ENCODE peak calls at places on chromosomes 6 and 20, in nine cellular contexts. One of them, this sample, is unnamed.

GRCh38 chr6:45832063-45832462 is 183.6 kb downstream of the CLIC5 start:
- DNase-seq in left ventricle myocardium inferior: no peak
- DNase-seq in fibroblast of lung: no peak
- DNase-seq in transverse colon: no peak
- DNase-seq in brain microvascular endothelial cell: no peak
- DNase-seq in astrocyte of the spinal cord: no peak
- DNase-seq in endothelial cell of umbilical vein: no peak
- DNase-seq in dorsolateral prefrontal cortex: no peak
- DNase-seq in WTC11: no peak
- DNase-seq in this sample: no peak

GRCh38 chr20:22719250-22719649 is 134.9 kb upstream of the FOXA2 start:
- DNase-seq in dorsolateral prefrontal cortex: no peak
- DNase-seq in brain microvascular endothelial cell: no peak
- DNase-seq in astrocyte of the spinal cord: no peak
- DNase-seq in fibroblast of lung: no peak
- DNase-seq in endothelial cell of umbilical vein: no peak
- DNase-seq in WTC11: no peak
- DNase-seq in left ventricle myocardium inferior: peak
- DNase-seq in transverse colon: peak
- DNase-seq in this sample: no peak

GRCh38 chr6:149627672-149628071 is 20.8 kb downstream of the KATNA1 start:
- DNase-seq in fibroblast of lung: no peak
- DNase-seq in transverse colon: no peak
- DNase-seq in left ventricle myocardium inferior: no peak
- DNase-seq in WTC11: no peak
- DNase-seq in astrocyte of the spinal cord: no peak
- DNase-seq in brain microvascular endothelial cell: no peak
- DNase-seq in endothelial cell of umbilical vein: no peak
- DNase-seq in dorsolateral prefrontal cortex: no peak
- DNase-seq in this sample: no peak

GRCh38 chr6:37381579-37381978 is 27.8 kb downstream of the RNF8 start:
- DNase-seq in dorsolateral prefrontal cortex: no peak
- DNase-seq in WTC11: peak
- DNase-seq in left ventricle myocardium inferior: no peak
- DNase-seq in transverse colon: peak
- DNase-seq in fibroblast of lung: peak
- DNase-seq in brain microvascular endothelial cell: peak
- DNase-seq in astrocyte of the spinal cord: peak
- DNase-seq in endothelial cell of umbilical vein: peak
- DNase-seq in this sample: no peak

GRCh38 chr6:152292595-152292994 is 344.6 kb downstream of the SYNE1 start:
- DNase-seq in fibroblast of lung: no peak
- DNase-seq in dorsolateral prefrontal cortex: no peak
- DNase-seq in brain microvascular endothelial cell: no peak
- DNase-seq in WTC11: no peak
- DNase-seq in left ventricle myocardium inferior: no peak
- DNase-seq in endothelial cell of umbilical vein: no peak
- DNase-seq in transverse colon: no peak
- DNase-seq in astrocyte of the spinal cord: no peak
- DNase-seq in this sample: no peak

GRCh38 chr6:111573118-111573883 is 32.4 kb downstream of the TRAF3IP2 start:
- DNase-seq in astrocyte of the spinal cord: peak
- DNase-seq in WTC11: no peak
- DNase-seq in brain microvascular endothelial cell: peak
- DNase-seq in left ventricle myocardium inferior: no peak
- DNase-seq in endothelial cell of umbilical vein: no peak
- DNase-seq in fibroblast of lung: peak
- DNase-seq in dorsolateral prefrontal cortex: no peak
- DNase-seq in transverse colon: no peak
- DNase-seq in this sample: peak

GRCh38 chr6:44630125-44631028 is 242.9 kb downstream of the CDC5L start:
- DNase-seq in brain microvascular endothelial cell: peak
- DNase-seq in fibroblast of lung: peak
- DNase-seq in left ventricle myocardium inferior: peak
- DNase-seq in endothelial cell of umbilical vein: peak
- DNase-seq in transverse colon: peak
- DNase-seq in dorsolateral prefrontal cortex: no peak
- DNase-seq in WTC11: peak
- DNase-seq in astrocyte of the spinal cord: peak
- DNase-seq in this sample: no peak

GRCh38 chr6:133818320-133818719 is 70.6 kb upstream of the TCF21 start:
- DNase-seq in dorsolateral prefrontal cortex: no peak
- DNase-seq in left ventricle myocardium inferior: no peak
- DNase-seq in transverse colon: no peak
- DNase-seq in fibroblast of lung: no peak
- DNase-seq in endothelial cell of umbilical vein: no peak
- DNase-seq in WTC11: no peak
- DNase-seq in brain microvascular endothelial cell: no peak
- DNase-seq in astrocyte of the spinal cord: no peak
- DNase-seq in this sample: no peak

GRCh38 chr20:6882911-6883310 is 115.4 kb downstream of the BMP2 start:
- DNase-seq in endothelial cell of umbilical vein: no peak
- DNase-seq in dorsolateral prefrontal cortex: no peak
- DNase-seq in left ventricle myocardium inferior: no peak
- DNase-seq in astrocyte of the spinal cord: peak
- DNase-seq in transverse colon: no peak
- DNase-seq in WTC11: no peak
- DNase-seq in brain microvascular endothelial cell: no peak
- DNase-seq in fibroblast of lung: no peak
- DNase-seq in this sample: no peak

GRCh38 chr20:3658019-3658707 is 5.0 kb downstream of the GFRA4 start:
- DNase-seq in astrocyte of the spinal cord: no peak
- DNase-seq in transverse colon: no peak
- DNase-seq in dorsolateral prefrontal cortex: no peak
- DNase-seq in left ventricle myocardium inferior: no peak
- DNase-seq in fibroblast of lung: no peak
- DNase-seq in WTC11: no peak
- DNase-seq in endothelial cell of umbilical vein: no peak
- DNase-seq in brain microvascular endothelial cell: no peak
- DNase-seq in this sample: peak

GRCh38 chr6:22582806-22583205 is 13.4 kb downstream of the HDGFL1 start:
- DNase-seq in dorsolateral prefrontal cortex: no peak
- DNase-seq in fibroblast of lung: peak
- DNase-seq in astrocyte of the spinal cord: no peak
- DNase-seq in left ventricle myocardium inferior: no peak
- DNase-seq in endothelial cell of umbilical vein: no peak
- DNase-seq in WTC11: no peak
- DNase-seq in transverse colon: no peak
- DNase-seq in brain microvascular endothelial cell: no peak
- DNase-seq in this sample: no peak

GRCh38 chr6:105753184-105754097 is 332.7 kb upstream of the PRDM1 start:
- DNase-seq in endothelial cell of umbilical vein: no peak
- DNase-seq in fibroblast of lung: peak
- DNase-seq in dorsolateral prefrontal cortex: no peak
- DNase-seq in WTC11: no peak
- DNase-seq in left ventricle myocardium inferior: no peak
- DNase-seq in brain microvascular endothelial cell: no peak
- DNase-seq in transverse colon: peak
- DNase-seq in astrocyte of the spinal cord: peak
- DNase-seq in this sample: no peak

GRCh38 chr20:26347396-26347795 is 650.7 kb upstream of the ZNF337 start:
- DNase-seq in WTC11: no peak
- DNase-seq in transverse colon: no peak
- DNase-seq in astrocyte of the spinal cord: no peak
- DNase-seq in endothelial cell of umbilical vein: no peak
- DNase-seq in dorsolateral prefrontal cortex: no peak
- DNase-seq in left ventricle myocardium inferior: no peak
- DNase-seq in fibroblast of lung: no peak
- DNase-seq in brain microvascular endothelial cell: no peak
- DNase-seq in this sample: no peak

GRCh38 chr20:23245553-23246128 is 105.0 kb upstream of the NXT1 start:
- DNase-seq in fibroblast of lung: peak
- DNase-seq in dorsolateral prefrontal cortex: no peak
- DNase-seq in endothelial cell of umbilical vein: peak
- DNase-seq in left ventricle myocardium inferior: peak
- DNase-seq in astrocyte of the spinal cord: peak
- DNase-seq in WTC11: peak
- DNase-seq in brain microvascular endothelial cell: no peak
- DNase-seq in transverse colon: peak
- DNase-seq in this sample: no peak

GRCh38 chr6:135182993-135183531 is 2.0 kb downstream of the MYB start:
- DNase-seq in astrocyte of the spinal cord: no peak
- DNase-seq in fibroblast of lung: no peak
- DNase-seq in WTC11: peak
- DNase-seq in transverse colon: peak
- DNase-seq in endothelial cell of umbilical vein: no peak
- DNase-seq in left ventricle myocardium inferior: no peak
- DNase-seq in dorsolateral prefrontal cortex: no peak
- DNase-seq in brain microvascular endothelial cell: no peak
- DNase-seq in this sample: no peak

GRCh38 chr20:29689411-29690225 is 1567.8 kb upstream of the DEFB115 start:
- DNase-seq in dorsolateral prefrontal cortex: no peak
- DNase-seq in left ventricle myocardium inferior: peak
- DNase-seq in brain microvascular endothelial cell: no peak
- DNase-seq in endothelial cell of umbilical vein: no peak
- DNase-seq in transverse colon: no peak
- DNase-seq in fibroblast of lung: no peak
- DNase-seq in WTC11: no peak
- DNase-seq in astrocyte of the spinal cord: no peak
- DNase-seq in this sample: peak
- TF ChIP-seq CTCF in dorsolateral prefrontal cortex: no peak
- TF ChIP-seq CTCF in left ventricle myocardium inferior: no peak
- TF ChIP-seq CTCF in brain microvascular endothelial cell: no peak
- TF ChIP-seq CTCF in endothelial cell of umbilical vein: no peak
- TF ChIP-seq CTCF in transverse colon: no peak
- TF ChIP-seq CTCF in fibroblast of lung: no peak
- TF ChIP-seq CTCF in WTC11: no peak
- TF ChIP-seq CTCF in astrocyte of the spinal cord: no peak
- TF ChIP-seq CTCF in this sample: no peak

GRCh38 chr6:12291785-12292604 is 1.8 kb downstream of the EDN1 start:
- DNase-seq in endothelial cell of umbilical vein: no peak
- DNase-seq in left ventricle myocardium inferior: no peak
- DNase-seq in transverse colon: peak
- DNase-seq in brain microvascular endothelial cell: no peak
- DNase-seq in dorsolateral prefrontal cortex: no peak
- DNase-seq in fibroblast of lung: no peak
- DNase-seq in astrocyte of the spinal cord: peak
- DNase-seq in WTC11: peak
- DNase-seq in this sample: no peak
- TF ChIP-seq CTCF in endothelial cell of umbilical vein: no peak
- TF ChIP-seq CTCF in left ventricle myocardium inferior: peak
- TF ChIP-seq CTCF in transverse colon: peak
- TF ChIP-seq CTCF in brain microvascular endothelial cell: peak
- TF ChIP-seq CTCF in dorsolateral prefrontal cortex: no peak
- TF ChIP-seq CTCF in fibroblast of lung: peak
- TF ChIP-seq CTCF in astrocyte of the spinal cord: peak
- TF ChIP-seq CTCF in WTC11: no peak
- TF ChIP-seq CTCF in this sample: no peak

GRCh38 chr6:56497691-56498090 is 145.0 kb downstream of the DST start:
- DNase-seq in fibroblast of lung: no peak
- DNase-seq in WTC11: no peak
- DNase-seq in endothelial cell of umbilical vein: peak
- DNase-seq in transverse colon: no peak
- DNase-seq in brain microvascular endothelial cell: no peak
- DNase-seq in astrocyte of the spinal cord: no peak
- DNase-seq in left ventricle myocardium inferior: no peak
- DNase-seq in dorsolateral prefrontal cortex: no peak
- DNase-seq in this sample: no peak
- TF ChIP-seq CTCF in fibroblast of lung: no peak
- TF ChIP-seq CTCF in WTC11: no peak
- TF ChIP-seq CTCF in endothelial cell of umbilical vein: no peak
- TF ChIP-seq CTCF in transverse colon: no peak
- TF ChIP-seq CTCF in brain microvascular endothelial cell: no peak
- TF ChIP-seq CTCF in astrocyte of the spinal cord: no peak
- TF ChIP-seq CTCF in left ventricle myocardium inferior: no peak
- TF ChIP-seq CTCF in dorsolateral prefrontal cortex: no peak
- TF ChIP-seq CTCF in this sample: no peak

GRCh38 chr20:49821381-49821780 is 8.8 kb downstream of the SLC9A8 start:
- DNase-seq in left ventricle myocardium inferior: no peak
- DNase-seq in fibroblast of lung: no peak
- DNase-seq in endothelial cell of umbilical vein: no peak
- DNase-seq in WTC11: no peak
- DNase-seq in brain microvascular endothelial cell: no peak
- DNase-seq in transverse colon: no peak
- DNase-seq in dorsolateral prefrontal cortex: no peak
- DNase-seq in astrocyte of the spinal cord: no peak
- DNase-seq in this sample: no peak

GRCh38 chr20:49821850-49822249 is 9.2 kb downstream of the SLC9A8 start:
- DNase-seq in left ventricle myocardium inferior: no peak
- DNase-seq in transverse colon: no peak
- DNase-seq in astrocyte of the spinal cord: peak
- DNase-seq in endothelial cell of umbilical vein: peak
- DNase-seq in fibroblast of lung: peak
- DNase-seq in brain microvascular endothelial cell: peak
- DNase-seq in WTC11: no peak
- DNase-seq in dorsolateral prefrontal cortex: no peak
- DNase-seq in this sample: no peak

GRCh38 chr20:49824206-49824605 is 11.6 kb downstream of the SLC9A8 start:
- DNase-seq in WTC11: no peak
- DNase-seq in dorsolateral prefrontal cortex: no peak
- DNase-seq in fibroblast of lung: no peak
- DNase-seq in endothelial cell of umbilical vein: no peak
- DNase-seq in transverse colon: no peak
- DNase-seq in brain microvascular endothelial cell: no peak
- DNase-seq in left ventricle myocardium inferior: no peak
- DNase-seq in astrocyte of the spinal cord: no peak
- DNase-seq in this sample: no peak

GRCh38 chr20:49823152-49823847 is 10.7 kb downstream of the SLC9A8 start:
- DNase-seq in dorsolateral prefrontal cortex: no peak
- DNase-seq in astrocyte of the spinal cord: no peak
- DNase-seq in WTC11: no peak
- DNase-seq in left ventricle myocardium inferior: no peak
- DNase-seq in endothelial cell of umbilical vein: no peak
- DNase-seq in fibroblast of lung: no peak
- DNase-seq in brain microvascular endothelial cell: no peak
- DNase-seq in transverse colon: no peak
- DNase-seq in this sample: no peak

GRCh38 chr20:49825521-49826033 is 12.9 kb downstream of the SLC9A8 start:
- DNase-seq in transverse colon: no peak
- DNase-seq in dorsolateral prefrontal cortex: no peak
- DNase-seq in brain microvascular endothelial cell: no peak
- DNase-seq in fibroblast of lung: no peak
- DNase-seq in endothelial cell of umbilical vein: no peak
- DNase-seq in astrocyte of the spinal cord: no peak
- DNase-seq in left ventricle myocardium inferior: no peak
- DNase-seq in WTC11: no peak
- DNase-seq in this sample: no peak
- TF ChIP-seq CTCF in transverse colon: no peak
- TF ChIP-seq CTCF in dorsolateral prefrontal cortex: no peak
- TF ChIP-seq CTCF in brain microvascular endothelial cell: no peak
- TF ChIP-seq CTCF in fibroblast of lung: no peak
- TF ChIP-seq CTCF in endothelial cell of umbilical vein: no peak
- TF ChIP-seq CTCF in astrocyte of the spinal cord: no peak
- TF ChIP-seq CTCF in left ventricle myocardium inferior: no peak
- TF ChIP-seq CTCF in WTC11: no peak
- TF ChIP-seq CTCF in this sample: no peak